ENCODE peak calls at places on chromosomes 3 and 15, in eight cellular contexts. K, F, P, J, R, O, U and A are unnamed samples.

GRCh38 chr3:42653560-42654330 is at the start of gene ZBTB47:
- DNase-seq in K (peak; percentile 55), F (no peak), P (no peak), J (no peak), R (no peak), O (no peak), U (peak; percentile 44), A (no peak)

GRCh38 chr3:166498439-166498838 is 661.2 kb upstream of the BCHE start:
- DNase-seq in K (no peak), F (no peak), P (no peak), J (no peak), R (no peak), O (no peak), U (no peak), A (no peak)

GRCh38 chr15:90405208-90405607 is 17.2 kb downstream of the IQGAP1 start:
- DNase-seq in K (no peak), F (no peak), P (no peak), J (no peak), R (no peak), O (no peak), U (no peak), A (no peak)

GRCh38 chr15:80384442-80384841 is 19.7 kb upstream of the ARNT2 start:
- DNase-seq in K (no peak), F (no peak), P (no peak), J (no peak), R (no peak), O (no peak), U (no peak), A (no peak)

GRCh38 chr3:123692041-123692440 is 107.2 kb upstream of the HACD2 start:
- DNase-seq in K (no peak), F (no peak), P (peak; percentile 60), J (no peak), R (no peak), O (no peak), U (no peak), A (no peak)

GRCh38 chr3:127170794-127171193 is 22.1 kb upstream of the PRR23E start:
- DNase-seq in K (no peak), F (no peak), P (peak; percentile 51), J (peak; percentile 37), R (no peak), O (no peak), U (peak; percentile 19), A (no peak)

GRCh38 chr15:79769081-79769481 is 127.7 kb downstream of the MTHFS start:
- DNase-seq in K (no peak), F (no peak), P (peak; percentile 4), J (peak; percentile 15), R (no peak), O (peak; percentile 2), U (peak; percentile 71), A (no peak)

GRCh38 chr15:40456299-40456712 is 14.5 kb upstream of the CHST14 start:
- DNase-seq in K (no peak), F (no peak), P (no peak), J (no peak), R (no peak), O (peak; percentile 71), U (no peak), A (no peak)

GRCh38 chr3:187958432-187959003 is 195.4 kb upstream of the LPP start:
- DNase-seq in K (no peak), F (no peak), P (no peak), J (no peak), R (peak; percentile 54), O (no peak), U (no peak), A (no peak)

GRCh38 chr3:63344676-63345075 is 66.6 kb downstream of the SYNPR start:
- DNase-seq in K (no peak), F (no peak), P (no peak), J (no peak), R (no peak), O (no peak), U (peak; percentile 5), A (no peak)

GRCh38 chr15:97652700-97653167 is 307.8 kb upstream of the ARRDC4 start:
- DNase-seq in K (peak; percentile 33), F (no peak), P (no peak), J (no peak), R (no peak), O (no peak), U (no peak), A (no peak)

GRCh38 chr3:113151475-113152031 is 59.8 kb upstream of the BOC start:
- DNase-seq in K (no peak), F (no peak), P (peak; percentile 9), J (no peak), R (no peak), O (no peak), U (no peak), A (no peak)

GRCh38 chr3:82157952-82158351 is 396.5 kb upstream of the GBE1 start:
- DNase-seq in K (no peak), F (peak; percentile 51), P (peak; percentile 77), J (peak; percentile 73), R (no peak), O (peak; percentile 83), U (peak; percentile 93), A (no peak)

GRCh38 chr3:187852842-187853727 is 107.8 kb upstream of the BCL6 start:
- DNase-seq in K (no peak), F (no peak), P (no peak), J (no peak), R (no peak), O (peak; percentile 90), U (no peak), A (no peak)

GRCh38 chr15:79872358-79873017 is 24.3 kb downstream of the MTHFS start:
- DNase-seq in K (no peak), F (no peak), P (no peak), J (no peak), R (peak; percentile 59), O (peak; percentile 57), U (no peak), A (no peak)

GRCh38 chr3:161630791-161631190 is 134.2 kb downstream of the OTOL1 start:
- DNase-seq in K (peak; percentile 26), F (no peak), P (no peak), J (no peak), R (no peak), O (no peak), U (peak; percentile 38), A (no peak)

GRCh38 chr3:99666201-99666600 is 27.8 kb downstream of the COL8A1 start:
- DNase-seq in K (no peak), F (no peak), P (peak; percentile 40), J (no peak), R (no peak), O (peak; percentile 77), U (peak; percentile 18), A (no peak)

GRCh38 chr3:71341721-71342120 is 241.8 kb downstream of the FOXP1 start:
- DNase-seq in K (no peak), F (no peak), P (peak; percentile 70), J (peak; percentile 68), R (no peak), O (peak; percentile 70), U (peak; percentile 61), A (no peak)

GRCh38 chr15:40978141-40978540 is 24.9 kb downstream of the CHAC1 start:
- DNase-seq in K (no peak), F (no peak), P (no peak), J (no peak), R (no peak), O (no peak), U (no peak), A (no peak)

GRCh38 chr15:30922469-30923311 is 19.0 kb downstream of the FAN1 start:
- DNase-seq in K (no peak), F (no peak), P (peak; percentile 28), J (no peak), R (no peak), O (peak; percentile 70), U (peak; percentile 48), A (no peak)